ENCODE peak calls at places on chromosomes 16 and 17, in six cellular contexts. One of them, this sample, is unnamed. For H3K36me3, the result is how much of the 10 kb centered on the place peaks cover.

GRCh38 chr17:66676421-66676820 is 158.5 kb upstream of the CACNG5 start:
- DNase-seq in MM.1S: no peak
- DNase-seq in mammary epithelial cell: peak
- DNase-seq in NT2/D1: no peak
- DNase-seq in fibroblast of lung: peak
- DNase-seq in GM23248: peak
- DNase-seq in this sample: peak

GRCh38 chr17:80861892-80862291 is 129.7 kb upstream of the CHMP6 start:
- DNase-seq in GM23248: peak
- DNase-seq in MM.1S: no peak
- DNase-seq in fibroblast of lung: peak
- DNase-seq in mammary epithelial cell: peak
- DNase-seq in NT2/D1: no peak
- DNase-seq in this sample: no peak

GRCh38 chr16:19835989-19836421 is 48.6 kb downstream of the GPRC5B start:
- DNase-seq in MM.1S: no peak
- DNase-seq in GM23248: peak
- DNase-seq in NT2/D1: no peak
- DNase-seq in mammary epithelial cell: no peak
- DNase-seq in fibroblast of lung: peak
- DNase-seq in this sample: no peak

GRCh38 chr16:73886378-73886777 is 410.2 kb upstream of the PSMD7 start:
- DNase-seq in NT2/D1: no peak
- DNase-seq in MM.1S: no peak
- DNase-seq in GM23248: no peak
- DNase-seq in mammary epithelial cell: no peak
- DNase-seq in fibroblast of lung: no peak
- DNase-seq in this sample: no peak

GRCh38 chr17:3167574-3167973 is 29.7 kb upstream of the OR1A2 start:
- DNase-seq in NT2/D1: no peak
- DNase-seq in MM.1S: peak
- DNase-seq in GM23248: no peak
- DNase-seq in mammary epithelial cell: no peak
- DNase-seq in fibroblast of lung: no peak
- DNase-seq in this sample: no peak

GRCh38 chr17:64950871-64951270 is 31.6 kb upstream of the LRRC37A3 start:
- DNase-seq in GM23248: peak
- DNase-seq in MM.1S: no peak
- DNase-seq in NT2/D1: no peak
- DNase-seq in fibroblast of lung: peak
- DNase-seq in mammary epithelial cell: no peak
- DNase-seq in this sample: no peak

GRCh38 chr16:25006504-25007055 is 8.6 kb downstream of the ARHGAP17 start:
- DNase-seq in GM23248: peak
- DNase-seq in mammary epithelial cell: no peak
- DNase-seq in NT2/D1: no peak
- DNase-seq in fibroblast of lung: peak
- DNase-seq in MM.1S: no peak
- DNase-seq in this sample: no peak

GRCh38 chr16:79838860-79839259 is 238.3 kb upstream of the MAF start:
- DNase-seq in GM23248: peak
- DNase-seq in NT2/D1: no peak
- DNase-seq in fibroblast of lung: no peak
- DNase-seq in MM.1S: no peak
- DNase-seq in mammary epithelial cell: no peak
- DNase-seq in this sample: peak

GRCh38 chr16:51834131-51834530 is 683.1 kb upstream of the SALL1 start:
- DNase-seq in fibroblast of lung: peak
- DNase-seq in mammary epithelial cell: no peak
- DNase-seq in MM.1S: no peak
- DNase-seq in NT2/D1: no peak
- DNase-seq in GM23248: peak
- DNase-seq in this sample: no peak

GRCh38 chr16:2786061-2786825 is 1.1 kb downstream of the PRSS33 start:
- DNase-seq in fibroblast of lung: no peak
- DNase-seq in MM.1S: no peak
- DNase-seq in NT2/D1: no peak
- DNase-seq in GM23248: no peak
- DNase-seq in mammary epithelial cell: no peak
- DNase-seq in this sample: no peak

GRCh38 chr16:85853641-85854545 is 45.1 kb upstream of the IRF8 start:
- DNase-seq in MM.1S: no peak
- DNase-seq in fibroblast of lung: no peak
- DNase-seq in NT2/D1: no peak
- DNase-seq in GM23248: no peak
- DNase-seq in mammary epithelial cell: no peak
- DNase-seq in this sample: peak

GRCh38 chr16:88636488-88637265 is 1.7 kb upstream of the IL17C start:
- DNase-seq in NT2/D1: no peak
- DNase-seq in GM23248: no peak
- DNase-seq in MM.1S: no peak
- DNase-seq in fibroblast of lung: no peak
- DNase-seq in mammary epithelial cell: no peak
- DNase-seq in this sample: no peak

GRCh38 chr16:10729649-10730048 is 14.0 kb upstream of the NUBP1 start:
- DNase-seq in fibroblast of lung: peak
- DNase-seq in mammary epithelial cell: peak
- DNase-seq in NT2/D1: no peak
- DNase-seq in GM23248: peak
- DNase-seq in MM.1S: no peak
- DNase-seq in this sample: no peak

GRCh38 chr17:41814195-41814594 is 1.4 kb downstream of the FKBP10 start:
- DNase-seq in NT2/D1: no peak
- DNase-seq in mammary epithelial cell: no peak
- DNase-seq in GM23248: peak
- DNase-seq in fibroblast of lung: peak
- DNase-seq in MM.1S: no peak
- DNase-seq in this sample: no peak

GRCh38 chr17:56597495-56597990 is 4.0 kb downstream of the NOG start:
- DNase-seq in MM.1S: no peak
- DNase-seq in mammary epithelial cell: no peak
- DNase-seq in NT2/D1: peak
- DNase-seq in fibroblast of lung: peak
- DNase-seq in GM23248: peak
- DNase-seq in this sample: no peak

GRCh38 chr17:75238684-75239191 is 22.7 kb downstream of the GGA3 start:
- DNase-seq in MM.1S: peak
- DNase-seq in fibroblast of lung: peak
- DNase-seq in NT2/D1: peak
- DNase-seq in mammary epithelial cell: peak
- DNase-seq in GM23248: peak
- DNase-seq in this sample: peak

GRCh38 chr16:976389-976931 is 5.1 kb upstream of the SOX8 start:
- DNase-seq in fibroblast of lung: no peak
- DNase-seq in mammary epithelial cell: no peak
- DNase-seq in MM.1S: no peak
- DNase-seq in NT2/D1: no peak
- DNase-seq in GM23248: no peak
- DNase-seq in this sample: no peak

GRCh38 chr16:17225551-17225950 is 245.2 kb downstream of the XYLT1 start:
- DNase-seq in mammary epithelial cell: no peak
- DNase-seq in GM23248: peak
- DNase-seq in fibroblast of lung: peak
- DNase-seq in MM.1S: no peak
- DNase-seq in NT2/D1: no peak
- DNase-seq in this sample: no peak

GRCh38 chr17:42221886-42222745 is 27.8 kb upstream of the GHDC start:
- DNase-seq in fibroblast of lung: peak
- DNase-seq in GM23248: peak
- DNase-seq in MM.1S: peak
- DNase-seq in NT2/D1: peak
- DNase-seq in mammary epithelial cell: peak
- DNase-seq in this sample: no peak

GRCh38 chr17:72706396-72706981 is 386.0 kb downstream of the SLC39A11 start:
- DNase-seq in MM.1S: no peak
- DNase-seq in NT2/D1: no peak
- DNase-seq in mammary epithelial cell: no peak
- DNase-seq in GM23248: no peak
- DNase-seq in fibroblast of lung: no peak
- DNase-seq in this sample: no peak

GRCh38 chr16:64841482-64841881 is 280.4 kb downstream of the CDH11 start:
- DNase-seq in GM23248: no peak
- DNase-seq in NT2/D1: no peak
- DNase-seq in fibroblast of lung: no peak
- DNase-seq in mammary epithelial cell: no peak
- DNase-seq in MM.1S: no peak
- DNase-seq in this sample: no peak

GRCh38 chr16:88299751-88300462 is 82.9 kb upstream of the ZNF469 start:
- DNase-seq in NT2/D1: no peak
- DNase-seq in mammary epithelial cell: no peak
- DNase-seq in MM.1S: no peak
- DNase-seq in fibroblast of lung: no peak
- DNase-seq in GM23248: no peak
- DNase-seq in this sample: no peak

GRCh38 chr17:83100220-83100852 is 20.9 kb downstream of the METRNL start:
- DNase-seq in fibroblast of lung: no peak
- DNase-seq in NT2/D1: no peak
- DNase-seq in MM.1S: no peak
- DNase-seq in mammary epithelial cell: no peak
- DNase-seq in GM23248: peak
- DNase-seq in this sample: peak

GRCh38 chr16:88764913-88765349 is 20.1 kb downstream of the PIEZO1 start:
- DNase-seq in NT2/D1: no peak
- DNase-seq in mammary epithelial cell: peak
- DNase-seq in fibroblast of lung: peak
- DNase-seq in MM.1S: no peak
- DNase-seq in GM23248: peak
- DNase-seq in this sample: no peak

GRCh38 chr17:77436058-77436442 is 295.3 kb downstream of the SEC14L1 start:
- DNase-seq in MM.1S: no peak
- DNase-seq in NT2/D1: no peak
- DNase-seq in GM23248: peak
- DNase-seq in mammary epithelial cell: no peak
- DNase-seq in fibroblast of lung: peak
- DNase-seq in this sample: no peak
- H3K9ac ChIP-seq in MM.1S: no peak
- H3K9ac ChIP-seq in NT2/D1: peak
- H3K9ac ChIP-seq in GM23248: no peak
- H3K9ac ChIP-seq in mammary epithelial cell: no peak
- H3K9ac ChIP-seq in fibroblast of lung: peak
- H3K9ac ChIP-seq in this sample: no peak

GRCh38 chr17:9878791-9879525 is 26.1 kb downstream of the RCVRN start:
- DNase-seq in MM.1S: no peak
- DNase-seq in fibroblast of lung: peak
- DNase-seq in NT2/D1: no peak
- DNase-seq in GM23248: peak
- DNase-seq in mammary epithelial cell: no peak
- DNase-seq in this sample: no peak

GRCh38 chr17:9878361-9878760 is 26.7 kb downstream of the RCVRN start:
- DNase-seq in mammary epithelial cell: no peak
- DNase-seq in GM23248: no peak
- DNase-seq in MM.1S: no peak
- DNase-seq in NT2/D1: no peak
- DNase-seq in fibroblast of lung: no peak
- DNase-seq in this sample: no peak

GRCh38 chr17:9883451-9883850 is 21.6 kb downstream of the RCVRN start:
- DNase-seq in MM.1S: no peak
- DNase-seq in mammary epithelial cell: no peak
- DNase-seq in fibroblast of lung: no peak
- DNase-seq in NT2/D1: no peak
- DNase-seq in GM23248: no peak
- DNase-seq in this sample: no peak

GRCh38 chr17:9875441-9875840 is 29.6 kb downstream of the RCVRN start:
- DNase-seq in NT2/D1: peak
- DNase-seq in fibroblast of lung: peak
- DNase-seq in MM.1S: no peak
- DNase-seq in GM23248: peak
- DNase-seq in mammary epithelial cell: no peak
- DNase-seq in this sample: no peak

DNA sequence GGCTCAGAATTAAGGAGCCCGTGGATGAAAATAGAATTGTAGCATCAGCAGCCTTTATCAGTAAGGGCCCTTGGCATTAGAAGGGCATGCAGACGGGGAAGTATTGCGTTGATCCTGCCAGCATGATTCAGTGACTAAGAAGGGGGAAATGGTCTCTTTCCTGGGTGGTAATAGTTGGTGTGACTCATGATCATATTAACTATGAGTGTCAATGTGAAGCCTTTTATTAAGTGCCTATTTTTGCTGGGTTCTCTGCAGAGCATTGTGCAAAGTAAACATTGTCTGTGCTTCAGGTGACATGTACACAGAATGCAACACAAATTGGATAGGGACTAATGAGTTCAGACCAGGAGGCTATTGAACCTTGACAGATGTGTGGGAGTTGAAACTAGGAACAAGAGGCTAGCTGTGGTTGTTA is 24.5 kb downstream of the RCVRN start:
- DNase-seq in NT2/D1: no peak
- DNase-seq in fibroblast of lung: peak
- DNase-seq in MM.1S: no peak
- DNase-seq in mammary epithelial cell: peak
- DNase-seq in GM23248: peak
- DNase-seq in this sample: no peak
- H3K36me3 ChIP-seq in NT2/D1: under half
- H3K36me3 ChIP-seq in fibroblast of lung: under half
- H3K36me3 ChIP-seq in MM.1S: under half
- H3K36me3 ChIP-seq in mammary epithelial cell: under half
- H3K36me3 ChIP-seq in GM23248: under half
- H3K36me3 ChIP-seq in this sample: under half

GRCh38 chr17:43393944-43394482 is 4.8 kb upstream of the ARL4D start:
- DNase-seq in NT2/D1: peak
- DNase-seq in GM23248: peak
- DNase-seq in MM.1S: peak
- DNase-seq in mammary epithelial cell: peak
- DNase-seq in fibroblast of lung: peak
- DNase-seq in this sample: peak
- H3K9ac ChIP-seq in NT2/D1: no peak
- H3K9ac ChIP-seq in GM23248: peak
- H3K9ac ChIP-seq in MM.1S: no peak
- H3K9ac ChIP-seq in mammary epithelial cell: no peak
- H3K9ac ChIP-seq in fibroblast of lung: no peak
- H3K9ac ChIP-seq in this sample: no peak

DNA sequence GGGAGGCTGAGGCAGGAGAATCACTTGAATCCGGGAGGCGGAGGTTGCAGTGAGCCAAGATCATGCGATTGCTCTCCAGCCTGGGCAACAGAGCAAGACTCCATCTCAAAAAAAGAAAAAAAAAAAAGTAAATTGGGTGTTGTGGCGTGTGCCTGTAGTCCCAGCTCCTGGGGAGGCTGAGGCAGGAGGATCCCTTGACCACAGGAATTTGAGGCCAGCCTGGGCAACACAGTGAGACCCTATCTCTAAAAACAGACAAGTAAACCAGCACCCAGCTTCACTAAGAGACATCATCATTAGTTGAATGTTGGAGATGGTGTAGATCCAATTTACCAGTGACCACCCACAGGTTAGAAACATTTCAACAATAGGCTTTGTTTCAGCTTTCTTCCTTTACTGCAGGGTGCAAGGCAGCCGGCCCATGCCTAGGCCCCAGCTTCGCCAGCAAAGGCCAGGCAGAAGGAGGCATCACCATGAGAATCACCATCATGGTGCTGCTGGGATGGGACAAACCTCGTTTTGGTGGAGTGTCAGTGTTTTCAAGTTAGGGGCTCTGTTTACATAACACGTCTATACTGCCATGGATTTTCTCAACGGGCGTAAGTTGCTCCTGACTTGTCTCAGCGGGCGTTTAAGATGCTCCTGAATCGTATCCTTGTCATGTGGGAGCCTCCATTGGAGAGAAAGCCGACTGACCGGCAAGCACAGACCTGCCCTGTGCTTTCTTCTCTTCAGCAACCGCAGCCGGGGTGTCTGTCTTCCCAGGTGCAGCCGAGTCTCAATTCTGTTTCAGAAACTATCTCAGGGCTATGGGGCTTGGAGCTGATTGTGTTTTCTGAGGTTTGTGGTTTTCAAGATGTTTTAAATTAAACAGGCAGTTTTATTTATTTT is 7.3 kb downstream of the TCF25 start:
- DNase-seq in fibroblast of lung: no peak
- DNase-seq in MM.1S: peak
- DNase-seq in GM23248: no peak
- DNase-seq in NT2/D1: no peak
- DNase-seq in mammary epithelial cell: peak
- DNase-seq in this sample: no peak
- H3K36me3 ChIP-seq in fibroblast of lung: under half
- H3K36me3 ChIP-seq in MM.1S: under half
- H3K36me3 ChIP-seq in GM23248: under half
- H3K36me3 ChIP-seq in NT2/D1: half or more
- H3K36me3 ChIP-seq in mammary epithelial cell: under half
- H3K36me3 ChIP-seq in this sample: under half